ENCODE peak calls at places on chromosomes 3 and 15, in seven cellular contexts. One of them, this sample, is unnamed.

GRCh38 chr3:197555281-197556261 is at the start of gene BDH1:
- DNase-seq in GM18507: peak; percentile 45
- DNase-seq in lower leg skin: no peak
- DNase-seq in activated CD8-positive, alpha-beta memory T cell treated with anti-CD3 and anti-CD28 coated beads for 24 hours: peak; percentile 90
- DNase-seq in Peyer's patch: peak; percentile 72
- DNase-seq in stimulated activated CD8-positive, alpha-beta memory T cell treated with anti-CD3 and anti-CD28 coated beads, Interleukin-2, amount 100 ng/mL, for 1 hour: peak; percentile 22
- DNase-seq in T-helper 9 cell: peak; percentile 41
- DNase-seq in this sample: peak; percentile 30

GRCh38 chr3:134039161-134039862 is 9.6 kb upstream of the SLCO2A1 start:
- DNase-seq in GM18507: no peak
- DNase-seq in lower leg skin: no peak
- DNase-seq in activated CD8-positive, alpha-beta memory T cell treated with anti-CD3 and anti-CD28 coated beads for 24 hours: no peak
- DNase-seq in Peyer's patch: peak; percentile 90
- DNase-seq in stimulated activated CD8-positive, alpha-beta memory T cell treated with anti-CD3 and anti-CD28 coated beads, Interleukin-2, amount 100 ng/mL, for 1 hour: no peak
- DNase-seq in T-helper 9 cell: no peak
- DNase-seq in this sample: no peak

GRCh38 chr3:56700136-56700535 is 17.1 kb upstream of the TASOR start:
- DNase-seq in GM18507: no peak
- DNase-seq in lower leg skin: no peak
- DNase-seq in activated CD8-positive, alpha-beta memory T cell treated with anti-CD3 and anti-CD28 coated beads for 24 hours: no peak
- DNase-seq in Peyer's patch: no peak
- DNase-seq in stimulated activated CD8-positive, alpha-beta memory T cell treated with anti-CD3 and anti-CD28 coated beads, Interleukin-2, amount 100 ng/mL, for 1 hour: no peak
- DNase-seq in T-helper 9 cell: no peak
- DNase-seq in this sample: no peak

GRCh38 chr3:66484106-66484857 is 16.5 kb downstream of the LRIG1 start:
- DNase-seq in GM18507: no peak
- DNase-seq in lower leg skin: no peak
- DNase-seq in activated CD8-positive, alpha-beta memory T cell treated with anti-CD3 and anti-CD28 coated beads for 24 hours: no peak
- DNase-seq in Peyer's patch: no peak
- DNase-seq in stimulated activated CD8-positive, alpha-beta memory T cell treated with anti-CD3 and anti-CD28 coated beads, Interleukin-2, amount 100 ng/mL, for 1 hour: no peak
- DNase-seq in T-helper 9 cell: no peak
- DNase-seq in this sample: no peak

GRCh38 chr15:38202356-38202755 is 50.3 kb upstream of the SPRED1 start:
- DNase-seq in GM18507: no peak
- DNase-seq in lower leg skin: no peak
- DNase-seq in activated CD8-positive, alpha-beta memory T cell treated with anti-CD3 and anti-CD28 coated beads for 24 hours: no peak
- DNase-seq in Peyer's patch: peak; percentile 50
- DNase-seq in stimulated activated CD8-positive, alpha-beta memory T cell treated with anti-CD3 and anti-CD28 coated beads, Interleukin-2, amount 100 ng/mL, for 1 hour: no peak
- DNase-seq in T-helper 9 cell: no peak
- DNase-seq in this sample: no peak

GRCh38 chr3:127490271-127491023 is 100.1 kb downstream of the TPRA1 start:
- DNase-seq in GM18507: no peak
- DNase-seq in lower leg skin: no peak
- DNase-seq in activated CD8-positive, alpha-beta memory T cell treated with anti-CD3 and anti-CD28 coated beads for 24 hours: peak; percentile 35
- DNase-seq in Peyer's patch: no peak
- DNase-seq in stimulated activated CD8-positive, alpha-beta memory T cell treated with anti-CD3 and anti-CD28 coated beads, Interleukin-2, amount 100 ng/mL, for 1 hour: no peak
- DNase-seq in T-helper 9 cell: no peak
- DNase-seq in this sample: no peak

GRCh38 chr3:123374016-123374415 is 74.9 kb downstream of the ADCY5 start:
- DNase-seq in GM18507: no peak
- DNase-seq in lower leg skin: no peak
- DNase-seq in activated CD8-positive, alpha-beta memory T cell treated with anti-CD3 and anti-CD28 coated beads for 24 hours: no peak
- DNase-seq in Peyer's patch: no peak
- DNase-seq in stimulated activated CD8-positive, alpha-beta memory T cell treated with anti-CD3 and anti-CD28 coated beads, Interleukin-2, amount 100 ng/mL, for 1 hour: no peak
- DNase-seq in T-helper 9 cell: no peak
- DNase-seq in this sample: no peak

GRCh38 chr3:172341482-172342059 is 106.7 kb downstream of the GHSR start:
- DNase-seq in GM18507: no peak
- DNase-seq in lower leg skin: no peak
- DNase-seq in activated CD8-positive, alpha-beta memory T cell treated with anti-CD3 and anti-CD28 coated beads for 24 hours: no peak
- DNase-seq in Peyer's patch: no peak
- DNase-seq in stimulated activated CD8-positive, alpha-beta memory T cell treated with anti-CD3 and anti-CD28 coated beads, Interleukin-2, amount 100 ng/mL, for 1 hour: no peak
- DNase-seq in T-helper 9 cell: no peak
- DNase-seq in this sample: peak; percentile 8

GRCh38 chr3:50689558-50689957 is 14.8 kb downstream of the DOCK3 start:
- DNase-seq in GM18507: no peak
- DNase-seq in lower leg skin: no peak
- DNase-seq in activated CD8-positive, alpha-beta memory T cell treated with anti-CD3 and anti-CD28 coated beads for 24 hours: no peak
- DNase-seq in Peyer's patch: no peak
- DNase-seq in stimulated activated CD8-positive, alpha-beta memory T cell treated with anti-CD3 and anti-CD28 coated beads, Interleukin-2, amount 100 ng/mL, for 1 hour: no peak
- DNase-seq in T-helper 9 cell: no peak
- DNase-seq in this sample: no peak

GRCh38 chr15:76191539-76192244 is 119.6 kb downstream of the ETFA start:
- DNase-seq in GM18507: no peak
- DNase-seq in lower leg skin: no peak
- DNase-seq in activated CD8-positive, alpha-beta memory T cell treated with anti-CD3 and anti-CD28 coated beads for 24 hours: no peak
- DNase-seq in Peyer's patch: no peak
- DNase-seq in stimulated activated CD8-positive, alpha-beta memory T cell treated with anti-CD3 and anti-CD28 coated beads, Interleukin-2, amount 100 ng/mL, for 1 hour: no peak
- DNase-seq in T-helper 9 cell: no peak
- DNase-seq in this sample: no peak

GRCh38 chr15:82832601-82833209 is 23.3 kb downstream of the WHAMM start:
- DNase-seq in GM18507: peak; percentile 48
- DNase-seq in lower leg skin: no peak
- DNase-seq in activated CD8-positive, alpha-beta memory T cell treated with anti-CD3 and anti-CD28 coated beads for 24 hours: no peak
- DNase-seq in Peyer's patch: no peak
- DNase-seq in stimulated activated CD8-positive, alpha-beta memory T cell treated with anti-CD3 and anti-CD28 coated beads, Interleukin-2, amount 100 ng/mL, for 1 hour: no peak
- DNase-seq in T-helper 9 cell: no peak
- DNase-seq in this sample: no peak

GRCh38 chr3:69122398-69122797 is at the start of gene LMOD3:
- DNase-seq in GM18507: no peak
- DNase-seq in lower leg skin: no peak
- DNase-seq in activated CD8-positive, alpha-beta memory T cell treated with anti-CD3 and anti-CD28 coated beads for 24 hours: no peak
- DNase-seq in Peyer's patch: no peak
- DNase-seq in stimulated activated CD8-positive, alpha-beta memory T cell treated with anti-CD3 and anti-CD28 coated beads, Interleukin-2, amount 100 ng/mL, for 1 hour: no peak
- DNase-seq in T-helper 9 cell: no peak
- DNase-seq in this sample: no peak

GRCh38 chr15:48865387-48866079 is 12.4 kb upstream of the EID1 start:
- DNase-seq in GM18507: no peak
- DNase-seq in lower leg skin: no peak
- DNase-seq in activated CD8-positive, alpha-beta memory T cell treated with anti-CD3 and anti-CD28 coated beads for 24 hours: no peak
- DNase-seq in Peyer's patch: no peak
- DNase-seq in stimulated activated CD8-positive, alpha-beta memory T cell treated with anti-CD3 and anti-CD28 coated beads, Interleukin-2, amount 100 ng/mL, for 1 hour: no peak
- DNase-seq in T-helper 9 cell: no peak
- DNase-seq in this sample: no peak